ENCODE peak calls at places on chromosomes 5 and 9, in four cellular contexts. P is LHCN-M2, Z is NCI-H2081, L is RWPE1. A is an unnamed sample.

GRCh38 chr5:43514471-43514815 is 505 bp downstream of the C5orf34 start:
- DNase-seq in P (peak), Z (peak), L (peak), A (peak)

GRCh38 chr5:109225695-109226094 is 184.1 kb downstream of the PJA2 start:
- DNase-seq in P (no peak), Z (no peak), L (no peak), A (no peak)

GRCh38 chr9:117224676-117225075 is 190.2 kb downstream of the ASTN2 start:
- DNase-seq in P (peak), Z (peak), L (no peak), A (no peak)

GRCh38 chr9:82273121-82273520 is 284.5 kb downstream of the SPATA31D1 start:
- DNase-seq in P (no peak), Z (no peak), L (no peak), A (peak)

GRCh38 chr9:90774682-90775081 is 26.9 kb upstream of the SYK start:
- DNase-seq in P (no peak), Z (no peak), L (no peak), A (no peak)

GRCh38 chr9:133342083-133342406 is 5.9 kb downstream of the MED22 start:
- DNase-seq in P (no peak), Z (no peak), L (no peak), A (no peak)

GRCh38 chr9:135296783-135297715 is 182.5 kb upstream of the PPP1R26 start:
- DNase-seq in P (no peak), Z (no peak), L (no peak), A (no peak)

GRCh38 chr5:137560414-137560813 is 61.3 kb upstream of the SPOCK1 start:
- DNase-seq in P (no peak), Z (no peak), L (no peak), A (peak)

GRCh38 chr5:36440300-36440699 is 138.6 kb upstream of the RANBP3L start:
- DNase-seq in P (no peak), Z (no peak), L (no peak), A (no peak)

GRCh38 chr5:58459276-58459859 is 518 bp downstream of the PLK2 start:
- DNase-seq in P (peak), Z (no peak), L (no peak), A (peak)

GRCh38 chr9:35726876-35727438 is 5.0 kb downstream of the TLN1 start:
- DNase-seq in P (peak), Z (peak), L (no peak), A (peak)

GRCh38 chr5:134503937-134504437 is 21.5 kb upstream of the JADE2 start:
- DNase-seq in P (peak), Z (no peak), L (no peak), A (peak)

GRCh38 chr9:117734523-117735314 is 30.5 kb downstream of the TLR4 start:
- DNase-seq in P (peak), Z (no peak), L (no peak), A (peak)

GRCh38 chr9:97773723-97774122 is 76.6 kb upstream of the XPA start:
- DNase-seq in P (peak), Z (no peak), L (peak), A (no peak)

GRCh38 chr9:19255821-19256220 is 25.3 kb downstream of the DENND4C start:
- DNase-seq in P (no peak), Z (no peak), L (no peak), A (no peak)

GRCh38 chr5:174412941-174413340 is 311.4 kb upstream of the MSX2 start:
- DNase-seq in P (no peak), Z (no peak), L (no peak), A (no peak)

GRCh38 chr9:34590376-34591090 is 1.0 kb upstream of the CNTFR start:
- DNase-seq in P (no peak), Z (no peak), L (no peak), A (no peak)

GRCh38 chr5:117473075-117473595 is 898.5 kb upstream of the SEMA6A start:
- DNase-seq in P (no peak), Z (peak), L (no peak), A (no peak)

GRCh38 chr5:13378073-13378472 is 566.4 kb downstream of the DNAH5 start:
- DNase-seq in P (peak), Z (no peak), L (no peak), A (peak)

A was measured in mammary epithelial cell.